ENCODE peak calls at places on chromosome 18, in five cellular contexts. One of them, this sample, is unnamed.

GRCh38 chr18:23964282-23965238 is 50.0 kb upstream of the TTC39C start:
- DNase-seq in HEK293T: no peak
- DNase-seq in GM12865: peak; percentile 52
- DNase-seq in NCI-H446: no peak
- DNase-seq in pancreas: no peak
- DNase-seq in this sample: no peak

GRCh38 chr18:13471971-13472628 is 253.5 kb downstream of the LDLRAD4 start:
- DNase-seq in HEK293T: no peak
- DNase-seq in GM12865: no peak
- DNase-seq in pancreas: no peak
- DNase-seq in NCI-H446: no peak
- DNase-seq in this sample: no peak

GRCh38 chr18:44536041-44536440 is 144.6 kb upstream of the SETBP1 start:
- DNase-seq in NCI-H446: peak; percentile 18
- DNase-seq in GM12865: no peak
- DNase-seq in pancreas: no peak
- DNase-seq in HEK293T: no peak
- DNase-seq in this sample: no peak

GRCh38 chr18:8844721-8845148 is 139.4 kb downstream of the MTCL1 start:
- DNase-seq in NCI-H446: no peak
- DNase-seq in pancreas: no peak
- DNase-seq in HEK293T: no peak
- DNase-seq in GM12865: no peak
- DNase-seq in this sample: no peak

GRCh38 chr18:27793013-27793412 is 383.9 kb downstream of the CDH2 start:
- DNase-seq in NCI-H446: no peak
- DNase-seq in HEK293T: no peak
- DNase-seq in GM12865: no peak
- DNase-seq in pancreas: no peak
- DNase-seq in this sample: no peak

GRCh38 chr18:79616651-79617518 is 62.7 kb upstream of the CTDP1 start:
- DNase-seq in GM12865: no peak
- DNase-seq in NCI-H446: no peak
- DNase-seq in pancreas: no peak
- DNase-seq in HEK293T: no peak
- DNase-seq in this sample: no peak

GRCh38 chr18:60292186-60292585 is 80.4 kb downstream of the MC4R start:
- DNase-seq in NCI-H446: no peak
- DNase-seq in pancreas: no peak
- DNase-seq in GM12865: no peak
- DNase-seq in HEK293T: no peak
- DNase-seq in this sample: no peak

GRCh38 chr18:28350821-28351220 is 173.9 kb upstream of the CDH2 start:
- DNase-seq in pancreas: no peak
- DNase-seq in NCI-H446: no peak
- DNase-seq in GM12865: no peak
- DNase-seq in HEK293T: no peak
- DNase-seq in this sample: no peak

GRCh38 chr18:22167091-22167470 is 2.3 kb upstream of the GATA6 start:
- DNase-seq in pancreas: peak; percentile 39
- DNase-seq in GM12865: no peak
- DNase-seq in NCI-H446: no peak
- DNase-seq in HEK293T: no peak
- DNase-seq in this sample: no peak

GRCh38 chr18:57175550-57175949 is 28.7 kb downstream of the BOD1L2 start:
- DNase-seq in GM12865: no peak
- DNase-seq in pancreas: no peak
- DNase-seq in HEK293T: no peak
- DNase-seq in NCI-H446: no peak
- DNase-seq in this sample: no peak

This sample was measured in lung.